ENCODE peak calls at places on chromosomes 1 and 21, in seven cellular contexts. U is AG09309; B is stimulated activated CD4-positive, alpha-beta T cell treated with anti-CD3 and anti-CD28 coated beads, TNF-alpha, amount 100 ng/mL, for 1 hour; X is brain pericyte; R is choroid plexus epithelial cell; A is GM19239; N is BJ. Z is an unnamed sample.

GRCh38 chr1:172391972-172392371 is 28.5 kb upstream of the C1orf105 start:
- DNase-seq in U (no peak), B (no peak), X (no peak), R (no peak), A (no peak), N (no peak), Z (no peak)

GRCh38 chr1:2152914-2153313 is 41.7 kb downstream of the FAAP20 start:
- DNase-seq in U (no peak), B (no peak), X (no peak), R (no peak), A (no peak), N (no peak), Z (no peak)

GRCh38 chr1:25537148-25537831 is 6.1 kb upstream of the LDLRAP1 start:
- DNase-seq in U (no peak), B (no peak), X (no peak), R (no peak), A (no peak), N (no peak), Z (no peak)

GRCh38 chr1:7686301-7686850 is 84.7 kb upstream of the VAMP3 start:
- DNase-seq in U (no peak), B (no peak), X (no peak), R (no peak), A (no peak), N (no peak), Z (no peak)

GRCh38 chr1:34165422-34165921 is 442 bp upstream of the CSMD2 start:
- DNase-seq in U (no peak), B (no peak), X (no peak), R (no peak), A (no peak), N (no peak), Z (no peak)

GRCh38 chr1:9145021-9145668 is 16.2 kb upstream of the GPR157 start:
- DNase-seq in U (no peak), B (no peak), X (no peak), R (peak), A (no peak), N (no peak), Z (no peak)

GRCh38 chr21:15076730-15077129 is 11.9 kb upstream of the NRIP1 start:
- DNase-seq in U (no peak), B (no peak), X (no peak), R (no peak), A (no peak), N (no peak), Z (no peak)

GRCh38 chr21:38942617-38943245 is 137.0 kb downstream of the ETS2 start:
- DNase-seq in U (no peak), B (no peak), X (no peak), R (no peak), A (no peak), N (no peak), Z (no peak)

GRCh38 chr21:42321845-42322244 is 6.6 kb upstream of the TFF3 start:
- DNase-seq in U (no peak), B (no peak), X (no peak), R (no peak), A (no peak), N (no peak), Z (no peak)

GRCh38 chr1:231301990-231302389 is 35.7 kb downstream of the EXOC8 start:
- DNase-seq in U (no peak), B (no peak), X (no peak), R (no peak), A (no peak), N (no peak), Z (no peak)

GRCh38 chr1:94727846-94728715 is 92.1 kb upstream of the SLC44A3 start:
- DNase-seq in U (peak), B (no peak), X (no peak), R (peak), A (no peak), N (peak), Z (no peak)

GRCh38 chr1:23444104-23444533 is 19.6 kb upstream of the TCEA3 start:
- DNase-seq in U (peak), B (no peak), X (no peak), R (peak), A (no peak), N (peak), Z (no peak)

GRCh38 chr1:54365020-54365797 is 41.0 kb downstream of the SSBP3 start:
- DNase-seq in U (no peak), B (no peak), X (no peak), R (no peak), A (no peak), N (no peak), Z (no peak)

GRCh38 chr1:65577278-65577677 is 156.8 kb downstream of the LEPR start:
- DNase-seq in U (no peak), B (no peak), X (no peak), R (no peak), A (no peak), N (no peak), Z (no peak)

GRCh38 chr1:83931658-83932253 is 67.2 kb downstream of the TTLL7 start:
- DNase-seq in U (no peak), B (no peak), X (peak), R (peak), A (peak), N (no peak), Z (peak)

GRCh38 chr1:25864434-25864833 is 5.2 kb upstream of the AUNIP start:
- DNase-seq in U (no peak), B (no peak), X (no peak), R (no peak), A (no peak), N (no peak), Z (no peak)

GRCh38 chr1:167190747-167191237 is 29.9 kb upstream of the POU2F1 start:
- DNase-seq in U (no peak), B (no peak), X (no peak), R (no peak), A (no peak), N (no peak), Z (no peak)

GRCh38 chr1:95233321-95233736 is 681 bp upstream of the RWDD3 start:
- DNase-seq in U (no peak), B (no peak), X (no peak), R (peak), A (no peak), N (no peak), Z (no peak)